ENCODE peak calls at places on chromosomes 16 and 17, in four cellular contexts. F is A549, N is GM12878, V is HepG2. Q is an unnamed sample.

GRCh38 chr17:4394208-4395110 is 28.0 kb upstream of the UBE2G1 start:
- DNase-seq in V (no peak), N (no peak), F (no peak), Q (no peak)

GRCh38 chr16:47142469-47143328 is 1.0 kb downstream of the NETO2 start:
- DNase-seq in F (peak; percentile 25), V (no peak), N (no peak), Q (peak; percentile 41)

GRCh38 chr17:57750930-57751329 is 5.8 kb upstream of the CCDC182 start:
- DNase-seq in N (no peak), F (no peak), V (no peak), Q (no peak)

GRCh38 chr16:15772579-15773293 is 84.1 kb downstream of the MYH11 start:
- DNase-seq in V (no peak), F (no peak), N (no peak), Q (no peak)

GRCh38 chr17:75720656-75721462 is at the start of gene ITGB4:
- DNase-seq in N (no peak), F (peak; percentile 75), V (peak; percentile 39), Q (peak; percentile 94)

GRCh38 chr17:82047914-82048570 is 3.6 kb downstream of the RFNG start:
- DNase-seq in N (no peak), F (no peak), V (no peak), Q (no peak)

GRCh38 chr17:80877095-80877828 is 114.4 kb upstream of the CHMP6 start:
- DNase-seq in V (no peak), F (no peak), N (peak; percentile 99), Q (no peak)

GRCh38 chr17:63946440-63947363 is 14.6 kb upstream of the CD79B start:
- DNase-seq in V (peak; percentile 48), F (peak; percentile 84), N (no peak), Q (peak; percentile 90)

GRCh38 chr17:33233855-33234228 is 59.3 kb downstream of the ASIC2 start:
- DNase-seq in N (no peak), V (no peak), F (no peak), Q (no peak)

DNA sequence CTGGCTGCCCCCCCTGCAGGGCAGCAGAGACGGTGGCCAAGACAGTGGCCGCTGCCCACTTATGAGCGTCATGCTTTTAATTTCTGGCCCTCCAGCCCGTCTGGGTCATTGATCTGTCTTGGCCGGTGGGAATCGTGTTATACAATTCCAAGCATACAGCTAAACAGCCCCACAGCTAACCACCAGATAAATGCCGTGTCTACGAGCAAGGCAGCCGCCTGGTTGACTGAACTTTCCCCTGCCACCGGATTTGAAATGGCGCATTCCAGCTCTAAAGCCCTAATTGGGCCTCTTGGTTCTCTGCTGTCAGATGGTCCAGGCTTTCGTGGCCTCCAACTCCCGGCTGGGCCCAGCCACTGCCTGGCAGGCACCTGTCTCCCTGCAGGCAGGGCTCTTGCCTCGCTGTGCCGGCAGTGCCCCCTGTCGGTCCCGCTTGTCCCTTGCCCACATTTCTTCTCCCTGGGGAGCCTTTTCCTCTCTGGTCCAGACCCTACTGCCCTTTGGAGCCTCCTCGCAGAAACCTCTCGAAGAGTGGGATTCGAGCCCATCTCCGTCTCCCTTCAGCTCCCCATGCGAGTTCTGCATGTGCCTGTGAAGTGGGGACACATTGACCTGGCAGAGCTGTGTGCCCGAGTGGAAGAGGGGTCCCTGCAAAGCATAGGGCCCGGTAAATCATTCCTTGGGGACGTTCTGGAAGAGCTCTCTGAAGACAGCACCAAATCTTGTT is 1.8 kb upstream of the RBFOX3 start:
- DNase-seq in N (no peak), F (peak; percentile 94), V (peak; percentile 46), Q (peak; percentile 82)
- TF ChIP-seq MAX in N (no peak), F (peak; percentile 45), V (no peak), Q (no peak)

DNA sequence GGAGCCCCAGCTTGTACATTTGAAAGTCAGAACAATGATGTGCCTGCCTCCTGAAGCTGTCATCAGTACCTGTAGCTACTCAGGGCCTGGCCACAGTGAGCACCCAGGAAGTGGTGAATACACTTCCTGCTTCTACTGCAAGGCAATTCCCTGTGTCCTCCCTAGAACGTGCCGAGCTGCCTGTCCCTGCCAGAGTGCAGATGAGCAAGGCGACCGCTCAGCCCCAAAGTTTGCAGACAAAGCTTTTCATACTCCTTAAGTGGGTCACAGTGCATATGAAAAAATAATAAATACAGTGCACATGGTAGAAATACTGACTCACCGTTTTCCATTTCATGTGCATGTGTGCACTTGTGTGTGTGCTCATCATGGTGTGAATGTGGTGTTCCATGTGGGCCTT is 77.3 kb downstream of the MPRIP start:
- DNase-seq in N (peak; percentile 11), V (no peak), F (no peak), Q (no peak)
- TF ChIP-seq CHD4 in N (no peak), V (no peak), F (no peak), Q (no peak)

DNA sequence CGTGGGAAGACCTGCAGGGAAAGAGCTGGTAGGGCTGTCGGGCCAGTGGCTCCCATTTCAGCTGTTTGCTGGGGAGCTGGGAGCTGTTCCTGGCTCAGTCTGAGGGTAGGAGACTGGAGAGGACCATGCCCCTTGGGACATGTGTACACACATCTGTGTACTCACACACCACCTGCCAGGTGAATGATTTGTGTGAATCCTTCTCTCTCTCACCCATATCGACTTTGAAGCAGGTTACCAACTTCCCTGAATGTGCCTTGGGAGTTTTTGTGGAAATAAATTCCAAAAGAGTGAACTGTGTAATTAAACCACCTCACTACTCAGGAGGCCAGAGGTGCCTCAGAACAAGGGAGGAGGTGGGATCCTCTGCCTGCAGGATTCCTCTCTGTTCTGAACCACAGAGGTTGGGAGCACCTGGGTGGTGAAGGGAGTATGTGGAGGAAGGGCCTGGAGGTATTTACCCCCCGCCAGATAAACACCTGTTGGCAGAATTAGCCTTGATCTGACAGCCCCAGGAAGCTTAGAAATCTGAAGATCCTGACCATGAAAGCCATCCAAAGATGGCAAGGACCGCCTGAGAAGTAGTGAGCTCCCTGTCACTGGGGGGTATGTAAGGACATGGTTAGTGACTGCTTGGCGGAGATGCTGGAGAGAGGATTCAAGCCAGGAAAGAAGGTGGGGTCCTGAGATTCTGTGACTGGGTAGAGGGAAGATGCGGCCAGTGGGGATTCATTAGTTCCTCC is 3.3 kb downstream of the ABCC3 start:
- DNase-seq in F (no peak), N (no peak), V (no peak), Q (no peak)
- TF ChIP-seq MAX in F (peak; percentile 32), N (no peak), V (no peak), Q (no peak)

DNA sequence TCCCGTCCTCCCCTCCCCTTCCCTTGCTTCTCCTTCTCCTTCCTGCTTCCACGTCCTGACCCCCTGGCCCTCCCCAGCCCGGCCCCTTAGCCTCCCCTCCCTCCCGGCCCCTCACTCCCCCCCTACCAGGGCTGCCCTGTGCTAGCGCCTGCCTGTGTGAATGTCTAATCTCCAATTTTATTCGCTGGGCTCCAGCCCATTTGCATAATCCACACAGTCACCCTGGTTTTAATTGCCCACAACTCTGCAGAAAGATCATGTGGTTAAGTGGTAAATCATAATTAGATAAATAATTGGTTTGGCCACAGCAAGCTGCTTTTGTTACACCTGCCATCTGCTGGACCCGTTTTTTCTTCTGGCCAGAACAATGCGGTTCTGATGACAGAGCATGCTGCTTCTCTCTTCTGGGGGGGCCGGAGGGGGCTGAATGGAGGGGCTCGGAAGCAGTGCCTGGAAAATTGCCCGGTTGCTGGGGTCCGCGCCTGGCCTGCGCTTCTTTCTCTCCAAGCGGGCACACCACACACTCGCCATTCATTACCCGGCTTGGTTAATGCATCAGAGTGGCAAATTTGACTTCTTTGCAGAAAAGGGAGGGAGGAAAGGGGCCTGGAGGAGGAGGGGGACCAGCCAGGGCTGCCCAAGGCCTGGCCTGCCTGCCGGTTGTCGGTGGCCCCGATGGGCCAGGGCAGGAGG is 19.5 kb upstream of the GSE1 start:
- DNase-seq in V (no peak), N (no peak), F (no peak), Q (no peak)
- TF ChIP-seq CHD4 in V (no peak), N (no peak), F (no peak), Q (no peak)

GRCh38 chr17:28743243-28744103 is at the start of gene TRAF4:
- DNase-seq in F (peak; percentile 96), V (peak; percentile 73), N (no peak), Q (peak; percentile 93)

GRCh38 chr17:28738680-28739384 is 5.0 kb upstream of the TRAF4 start:
- DNase-seq in N (peak; percentile 72), F (no peak), V (no peak), Q (no peak)

GRCh38 chr17:28744104-28744801 is 442 bp downstream of the TRAF4 start:
- DNase-seq in F (peak; percentile 58), N (no peak), V (peak; percentile 71), Q (peak; percentile 88)

GRCh38 chr17:28740406-28741357 is 3.1 kb upstream of the TRAF4 start:
- DNase-seq in F (no peak), V (no peak), N (no peak), Q (no peak)

GRCh38 chr17:28741358-28742349 is 2.2 kb upstream of the TRAF4 start:
- DNase-seq in F (no peak), V (no peak), N (no peak), Q (peak; percentile 20)
- TF ChIP-seq MAX in F (no peak), V (no peak), N (no peak), Q (peak; percentile 94)

GRCh38 chr16:28264656-28265055 is 27.7 kb upstream of the SBK1 start:
- DNase-seq in F (no peak), V (no peak), N (no peak), Q (peak; percentile 41)
- TF ChIP-seq CHD4 in F (no peak), V (no peak), N (no peak), Q (no peak)

Q was measured in K562.